ENCODE peak calls at places on chromosomes 4 and X, in nine cellular contexts. W is uterus, B is SK-N-DZ, U is GM23338, R is bronchial epithelial cell, F is nucleus accumbens, J is naive B cell, K is pons, N is astrocyte. Q is an unnamed sample.

GRCh38 chrX:124378643-124379042 is 32.3 kb downstream of the SH2D1A start:
- DNase-seq in W (no peak), B (no peak), U (no peak), R (no peak), F (no peak), J (no peak), K (no peak), N (no peak), Q (no peak)

GRCh38 chrX:29687687-29688086 is 527.7 kb upstream of the MAGEB2 start:
- DNase-seq in W (no peak), B (no peak), U (no peak), R (peak), F (no peak), J (no peak), K (peak), N (peak), Q (peak)

GRCh38 chrX:120358687-120359086 is 3.2 kb upstream of the ATP1B4 start:
- DNase-seq in W (no peak), B (no peak), U (no peak), R (peak), F (peak), J (no peak), K (peak), N (peak), Q (peak)

GRCh38 chr4:161555689-161556660 is 607.8 kb downstream of the FSTL5 start:
- DNase-seq in W (no peak), B (no peak), U (no peak), R (peak), F (no peak), J (no peak), K (no peak), N (peak), Q (peak)

GRCh38 chr4:151540728-151541437 is 131.9 kb downstream of the FHIP1A start:
- DNase-seq in W (peak), B (peak), U (no peak), R (peak), F (no peak), J (no peak), K (no peak), N (peak), Q (peak)

GRCh38 chr4:632391-632790 is 7.0 kb downstream of the PDE6B start:
- DNase-seq in W (no peak), B (no peak), U (no peak), R (no peak), F (no peak), J (no peak), K (no peak), N (no peak), Q (no peak)

GRCh38 chr4:175325230-175325629 is 407.1 kb downstream of the ADAM29 start:
- DNase-seq in W (no peak), B (no peak), U (no peak), R (no peak), F (no peak), J (no peak), K (no peak), N (peak), Q (no peak)

GRCh38 chrX:4909245-4909830 is 1195.9 kb upstream of the PRKX start:
- DNase-seq in W (no peak), B (no peak), U (no peak), R (no peak), F (no peak), J (peak), K (peak), N (no peak), Q (no peak)

GRCh38 chr4:56655209-56655626 is 25.9 kb downstream of the HOPX start:
- DNase-seq in W (peak), B (peak), U (peak), R (no peak), F (no peak), J (peak), K (no peak), N (peak), Q (no peak)

GRCh38 chr4:26150948-26151347 is 169.9 kb upstream of the RBPJ start:
- DNase-seq in W (no peak), B (no peak), U (no peak), R (peak), F (no peak), J (no peak), K (peak), N (peak), Q (peak)

GRCh38 chr4:8504279-8505007 is 63.9 kb downstream of the TRMT44 start:
- DNase-seq in W (peak), B (no peak), U (no peak), R (no peak), F (no peak), J (no peak), K (no peak), N (no peak), Q (peak)

GRCh38 chr4:6723851-6724250 is 7.9 kb downstream of the BLOC1S4 start:
- DNase-seq in W (no peak), B (no peak), U (no peak), R (no peak), F (no peak), J (no peak), K (no peak), N (no peak), Q (no peak)

GRCh38 chr4:121072836-121073362 is 564 bp upstream of the NDNF start:
- DNase-seq in W (no peak), B (no peak), U (peak), R (no peak), F (no peak), J (no peak), K (no peak), N (no peak), Q (no peak)

GRCh38 chrX:15343075-15343476 is 7.8 kb upstream of the PIGA start:
- DNase-seq in W (no peak), B (peak), U (no peak), R (peak), F (no peak), J (no peak), K (no peak), N (no peak), Q (peak)

Q was measured in MCF 10A.